ENCODE peak calls at places on chromosomes 1 and 21, in five cellular contexts. H, B, M, N and D are unnamed samples.

GRCh38 chr1:6802893-6803292 is 17.6 kb downstream of the CAMTA1 start:
- DNase-seq in M (no peak), N (no peak), B (no peak), H (no peak), D (no peak)

GRCh38 chr1:109863699-109864062 is 47.0 kb upstream of the CSF1 start:
- DNase-seq in M (no peak), H (no peak), N (no peak), B (no peak), D (no peak)

GRCh38 chr1:7585216-7585907 is 185.7 kb upstream of the VAMP3 start:
- DNase-seq in H (no peak), N (no peak), B (no peak), M (no peak), D (no peak)

GRCh38 chr1:41980872-41981653 is 62.3 kb upstream of the HIVEP3 start:
- DNase-seq in B (no peak), N (no peak), M (no peak), H (no peak), D (no peak)

GRCh38 chr1:226650236-226650841 is 88.7 kb downstream of the ITPKB start:
- DNase-seq in N (no peak), H (peak), M (peak), B (no peak), D (no peak)

GRCh38 chr21:34702341-34702807 is 33.6 kb downstream of the CLIC6 start:
- DNase-seq in H (no peak), N (no peak), B (peak), M (no peak), D (no peak)

GRCh38 chr1:94039871-94040569 is 80.9 kb downstream of the ABCA4 start:
- DNase-seq in N (no peak), B (peak), M (no peak), H (peak), D (no peak)

GRCh38 chr1:157288006-157288405 is 149.8 kb upstream of the ETV3 start:
- DNase-seq in N (no peak), H (no peak), M (no peak), B (no peak), D (no peak)

GRCh38 chr1:175900171-175900570 is 156.8 kb upstream of the TNR start:
- DNase-seq in M (no peak), N (no peak), H (no peak), B (no peak), D (no peak)

GRCh38 chr1:40252601-40253000 is 4.9 kb downstream of the TMCO2 start:
- DNase-seq in M (no peak), N (no peak), H (no peak), B (no peak), D (no peak)

GRCh38 chr1:160855181-160855981 is 7.3 kb downstream of the CD244 start:
- DNase-seq in M (no peak), B (no peak), N (no peak), H (no peak), D (no peak)

GRCh38 chr1:245160976-245161375 is 6.2 kb downstream of the KIF26B start:
- DNase-seq in N (no peak), H (no peak), B (no peak), M (no peak), D (no peak)

GRCh38 chr1:2557146-2558029 is 1.2 kb downstream of the TNFRSF14 start:
- DNase-seq in N (no peak), H (no peak), M (no peak), B (no peak), D (peak)

GRCh38 chr21:45353200-45353599 is 51.8 kb upstream of the COL18A1 start:
- DNase-seq in B (no peak), M (no peak), N (no peak), H (no peak), D (no peak)

GRCh38 chr1:200979574-200980451 is 43.7 kb downstream of the KIF21B start:
- DNase-seq in B (peak), H (no peak), M (peak), N (peak), D (no peak)

GRCh38 chr21:45286671-45287437 is 841 bp downstream of the POFUT2 start:
- DNase-seq in N (no peak), M (no peak), B (no peak), H (peak), D (no peak)

GRCh38 chr1:200512191-200512590 is 102.4 kb upstream of the ZNF281 start:
- DNase-seq in N (no peak), M (peak), B (peak), H (no peak), D (no peak)

GRCh38 chr1:6041432-6042062 is 4.1 kb upstream of the KCNAB2 start:
- DNase-seq in M (peak), B (no peak), H (no peak), N (no peak), D (no peak)

GRCh38 chr1:152728986-152729385 is 21.0 kb downstream of the LCE4A start:
- DNase-seq in N (no peak), M (no peak), H (no peak), B (no peak), D (no peak)

GRCh38 chr1:1121611-1122077 is 5.8 kb upstream of the C1orf159 start:
- DNase-seq in M (peak), H (no peak), B (no peak), N (no peak), D (no peak)

GRCh38 chr1:86645866-86646647 is 58.3 kb upstream of the SH3GLB1 start:
- DNase-seq in N (no peak), B (no peak), M (no peak), H (no peak), D (no peak)

GRCh38 chr1:241589524-241589923 is 50.6 kb downstream of the CHML start:
- DNase-seq in B (no peak), M (no peak), H (no peak), N (no peak), D (no peak)

GRCh38 chr1:163528710-163529348 is 207.1 kb downstream of the NUF2 start:
- DNase-seq in H (no peak), M (peak), B (peak), N (no peak), D (no peak)

GRCh38 chr1:29747136-29747670 is 510.9 kb downstream of the PTPRU start:
- DNase-seq in N (no peak), H (no peak), B (no peak), M (no peak), D (no peak)

GRCh38 chr1:41514381-41514780 is 29.9 kb upstream of the EDN2 start:
- DNase-seq in H (no peak), M (no peak), N (no peak), B (no peak), D (no peak)

GRCh38 chr21:25359724-25360123 is 247.6 kb downstream of the MRPL39 start:
- DNase-seq in M (no peak), B (peak), H (no peak), N (no peak), D (no peak)

GRCh38 chr1:156074661-156075060 is 7.6 kb downstream of the MEX3A start:
- DNase-seq in H (no peak), B (no peak), N (no peak), M (no peak), D (no peak)

GRCh38 chr1:64822621-64823020 is 77.7 kb downstream of the RAVER2 start:
- DNase-seq in B (peak), H (no peak), M (no peak), N (no peak), D (no peak)

GRCh38 chr1:213371769-213372619 is 321.0 kb downstream of the RPS6KC1 start:
- DNase-seq in B (no peak), H (no peak), M (no peak), N (no peak), D (no peak)

GRCh38 chr1:28233264-28233606 is 406 bp upstream of the DNAJC8 start:
- DNase-seq in M (no peak), N (no peak), B (no peak), H (no peak), D (no peak)